ENCODE peak calls at places on chromosomes 7 and 10, in four cellular contexts. Q, D, M and F are unnamed samples.

GRCh38 chr7:142797799-142798377 is 27.1 kb downstream of the PRSS2 start:
- DNase-seq in D (no peak), M (peak), Q (no peak), F (peak)

GRCh38 chr7:151272877-151273276 is 24.4 kb upstream of the SMARCD3 start:
- DNase-seq in Q (no peak), D (no peak), M (no peak), F (no peak)

GRCh38 chr10:110456523-110457091 is 41.1 kb upstream of the DUSP5 start:
- DNase-seq in D (peak), Q (no peak), M (peak), F (no peak)

GRCh38 chr10:43259248-43259980 is 7.5 kb downstream of the RASGEF1A start:
- DNase-seq in M (no peak), D (no peak), Q (no peak), F (no peak)

GRCh38 chr10:118615888-118616287 is 20.4 kb upstream of the PRLHR start:
- DNase-seq in M (no peak), D (no peak), Q (no peak), F (no peak)

GRCh38 chr10:129715805-129716785 is 248.0 kb downstream of the EBF3 start:
- DNase-seq in Q (no peak), M (no peak), D (no peak), F (no peak)

GRCh38 chr7:84950836-84951235 is 236.0 kb downstream of the SEMA3D start:
- DNase-seq in Q (no peak), D (peak), M (no peak), F (peak)

GRCh38 chr7:149787428-149788299 is 14.3 kb upstream of the ZNF467 start:
- DNase-seq in Q (no peak), M (no peak), D (no peak), F (no peak)

GRCh38 chr10:79140083-79140793 is 71.5 kb downstream of the ZMIZ1 start:
- DNase-seq in Q (no peak), M (no peak), D (no peak), F (peak)

GRCh38 chr7:47763063-47763974 is 181.4 kb upstream of the TNS3 start:
- DNase-seq in D (peak), Q (no peak), M (peak), F (peak)

GRCh38 chr7:51950811-51951210 is 634.2 kb upstream of the COBL start:
- DNase-seq in D (no peak), Q (no peak), M (no peak), F (peak)

GRCh38 chr10:123134058-123134914 is 1.5 kb upstream of the HMX3 start:
- DNase-seq in Q (no peak), M (no peak), D (no peak), F (no peak)

GRCh38 chr10:27153855-27154198 is 357 bp downstream of the YME1L1 start:
- DNase-seq in Q (no peak), D (no peak), M (no peak), F (peak)

GRCh38 chr10:101075775-101076174 is 14.0 kb downstream of the KAZALD1 start:
- DNase-seq in M (no peak), Q (no peak), D (no peak), F (no peak)

GRCh38 chr10:120732067-120732466 is 119.1 kb upstream of the WDR11 start:
- DNase-seq in D (peak), M (peak), Q (no peak), F (peak)

GRCh38 chr7:157001920-157002818 is 8.3 kb downstream of the MNX1 start:
- DNase-seq in Q (no peak), M (no peak), D (no peak), F (no peak)

GRCh38 chr7:100171087-100171681 is 2.8 kb upstream of the GAL3ST4 start:
- DNase-seq in Q (no peak), D (no peak), M (no peak), F (no peak)

GRCh38 chr10:100826983-100827818 is 81.8 kb downstream of the PAX2 start:
- DNase-seq in Q (no peak), D (no peak), M (no peak), F (no peak)

GRCh38 chr7:103148131-103148993 is 537 bp downstream of the NAPEPLD start:
- DNase-seq in D (no peak), Q (no peak), M (no peak), F (peak)

GRCh38 chr10:127694580-127695193 is 42.3 kb upstream of the FOXI2 start:
- DNase-seq in Q (no peak), M (no peak), D (no peak), F (no peak)

GRCh38 chr7:100640438-100641410 is 628 bp downstream of the TFR2 start:
- DNase-seq in M (no peak), D (no peak), Q (no peak), F (no peak)

GRCh38 chr7:7274782-7275181 is 92.4 kb downstream of the C1GALT1 start:
- DNase-seq in D (no peak), M (no peak), Q (no peak), F (peak)

GRCh38 chr7:116610210-116610609 is 61.8 kb upstream of the MET start:
- DNase-seq in Q (no peak), D (peak), M (peak), F (peak)

GRCh38 chr10:59585046-59585700 is 124.5 kb downstream of the SLC16A9 start:
- DNase-seq in D (peak), M (no peak), Q (no peak), F (peak)

GRCh38 chr7:129951076-129952011 is 1.4 kb downstream of the UBE2H start:
- DNase-seq in D (no peak), Q (peak), M (peak), F (no peak)

GRCh38 chr7:71419546-71420337 is 287.8 kb downstream of the GALNT17 start:
- DNase-seq in D (no peak), M (no peak), Q (no peak), F (no peak)

GRCh38 chr10:92837462-92837861 is 10.9 kb upstream of the EXOC6 start:
- DNase-seq in M (no peak), Q (no peak), D (no peak), F (no peak)

GRCh38 chr7:50292763-50293162 is 11.8 kb upstream of the IKZF1 start:
- DNase-seq in Q (no peak), D (no peak), M (no peak), F (no peak)

GRCh38 chr7:320297-320696 is 30.3 kb downstream of the FOXL3 start:
- DNase-seq in Q (no peak), D (no peak), M (no peak), F (no peak)

GRCh38 chr7:114026486-114027089 is 107.8 kb upstream of the PPP1R3A start:
- DNase-seq in Q (no peak), D (peak), M (no peak), F (peak)

GRCh38 chr10:6530211-6530840 is 49.8 kb downstream of the PRKCQ start:
- DNase-seq in D (no peak), Q (no peak), M (no peak), F (no peak)

GRCh38 chr7:36128448-36129047 is 24.5 kb upstream of the EEPD1 start:
- DNase-seq in D (peak), M (peak), Q (peak), F (peak)

GRCh38 chr10:125656523-125656922 is 26.4 kb downstream of the TEX36 start:
- DNase-seq in Q (no peak), M (no peak), D (no peak), F (no peak)

GRCh38 chr7:6718124-6718523 is 11.4 kb upstream of the ZNF12 start:
- DNase-seq in Q (no peak), D (no peak), M (no peak), F (no peak)

GRCh38 chr7:155190608-155191536 is 106.8 kb upstream of the INSIG1 start:
- DNase-seq in M (no peak), D (peak), Q (peak), F (peak)